ENCODE peak calls at places on chromosomes 2 and 18, in nine cellular contexts. Q, G, R, D, J, H, L, W and T are unnamed samples.

GRCh38 chr2:216474925-216475670 is 23.5 kb upstream of the RPL37A start:
- DNase-seq in Q (no peak), G (no peak), R (no peak), D (peak), J (no peak), H (no peak), L (no peak), W (no peak), T (no peak)

GRCh38 chr18:24514439-24514838 is 54.0 kb downstream of the HRH4 start:
- DNase-seq in Q (peak), G (no peak), R (no peak), D (peak), J (no peak), H (no peak), L (no peak), W (peak), T (no peak)

GRCh38 chr2:164903944-164904343 is 51.4 kb downstream of the SLC38A11 start:
- DNase-seq in Q (no peak), G (no peak), R (peak), D (no peak), J (no peak), H (no peak), L (no peak), W (no peak), T (no peak)

GRCh38 chr18:48328473-48329205 is 80.5 kb downstream of the ZBTB7C start:
- DNase-seq in Q (peak), G (no peak), R (no peak), D (no peak), J (no peak), H (no peak), L (no peak), W (no peak), T (no peak)

GRCh38 chr2:178072383-178073301 is at the start of gene PDE11A:
- DNase-seq in Q (peak), G (peak), R (peak), D (peak), J (peak), H (peak), L (peak), W (peak), T (peak)

GRCh38 chr2:55742996-55743395 is 49.4 kb upstream of the PNPT1 start:
- DNase-seq in Q (no peak), G (no peak), R (no peak), D (no peak), J (no peak), H (no peak), L (no peak), W (no peak), T (no peak)

GRCh38 chr2:158518083-158518482 is 61.3 kb downstream of the PKP4 start:
- DNase-seq in Q (no peak), G (no peak), R (no peak), D (peak), J (peak), H (no peak), L (no peak), W (no peak), T (no peak)

GRCh38 chr2:131048641-131049040 is 44.6 kb downstream of the FAM168B start:
- DNase-seq in Q (no peak), G (no peak), R (no peak), D (no peak), J (peak), H (no peak), L (no peak), W (no peak), T (no peak)

GRCh38 chr18:73766915-73767314 is 380.7 kb downstream of the FBXO15 start:
- DNase-seq in Q (no peak), G (no peak), R (no peak), D (no peak), J (no peak), H (no peak), L (no peak), W (no peak), T (no peak)

GRCh38 chr2:29251406-29251805 is 136.2 kb downstream of the CLIP4 start:
- DNase-seq in Q (no peak), G (no peak), R (no peak), D (no peak), J (no peak), H (no peak), L (no peak), W (no peak), T (no peak)

GRCh38 chr2:26245231-26245732 is 543 bp downstream of the HADHB start:
- DNase-seq in Q (no peak), G (peak), R (peak), D (no peak), J (peak), H (no peak), L (no peak), W (peak), T (peak)

DNA sequence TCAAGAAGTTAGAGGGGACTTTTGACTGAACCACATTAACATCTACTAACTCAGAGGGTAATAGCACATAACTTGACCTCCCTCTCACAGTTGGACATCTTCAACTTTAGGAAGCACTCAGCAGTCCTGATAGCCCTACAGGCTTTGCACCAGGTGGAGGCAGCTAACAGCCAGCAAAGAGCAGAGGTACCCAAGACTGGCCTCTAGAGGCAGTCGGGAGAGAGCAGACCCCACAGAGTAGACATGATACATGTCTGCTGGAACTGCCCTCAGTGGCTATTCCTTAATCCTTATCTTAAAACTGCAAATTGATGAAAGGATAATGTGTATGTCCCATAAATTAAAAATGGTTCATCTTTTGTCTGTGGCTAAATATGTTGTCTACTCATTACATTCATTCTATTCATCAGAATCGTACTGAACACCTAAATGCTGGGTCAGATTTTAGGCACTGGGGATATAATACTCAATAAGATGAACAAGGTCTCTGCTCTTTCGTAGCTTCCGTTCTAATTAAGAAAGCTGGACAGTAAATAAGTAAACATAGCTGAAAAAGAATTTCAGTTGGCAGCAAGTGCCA is 49.8 kb downstream of the CAB39 start:
- DNase-seq in Q (no peak), G (peak), R (no peak), D (peak), J (no peak), H (no peak), L (no peak), W (peak), T (no peak)
- TF ChIP-seq CTCF in Q (peak), G (peak), R (no peak), D (peak), J (peak), H (no peak), L (peak), W (peak), T (no peak)

GRCh38 chr2:47041891-47042684 is 113.0 kb downstream of the STPG4 start:
- DNase-seq in Q (no peak), G (no peak), R (no peak), D (no peak), J (no peak), H (no peak), L (no peak), W (no peak), T (no peak)

GRCh38 chr2:47041065-47041464 is 114.0 kb downstream of the STPG4 start:
- DNase-seq in Q (no peak), G (no peak), R (no peak), D (no peak), J (peak), H (peak), L (peak), W (no peak), T (no peak)

GRCh38 chr2:47043891-47044239 is 111.2 kb downstream of the STPG4 start:
- DNase-seq in Q (no peak), G (no peak), R (no peak), D (no peak), J (no peak), H (no peak), L (no peak), W (no peak), T (no peak)

GRCh38 chr2:47040662-47041061 is 114.4 kb downstream of the STPG4 start:
- DNase-seq in Q (no peak), G (no peak), R (no peak), D (no peak), J (no peak), H (no peak), L (no peak), W (peak), T (no peak)

DNA sequence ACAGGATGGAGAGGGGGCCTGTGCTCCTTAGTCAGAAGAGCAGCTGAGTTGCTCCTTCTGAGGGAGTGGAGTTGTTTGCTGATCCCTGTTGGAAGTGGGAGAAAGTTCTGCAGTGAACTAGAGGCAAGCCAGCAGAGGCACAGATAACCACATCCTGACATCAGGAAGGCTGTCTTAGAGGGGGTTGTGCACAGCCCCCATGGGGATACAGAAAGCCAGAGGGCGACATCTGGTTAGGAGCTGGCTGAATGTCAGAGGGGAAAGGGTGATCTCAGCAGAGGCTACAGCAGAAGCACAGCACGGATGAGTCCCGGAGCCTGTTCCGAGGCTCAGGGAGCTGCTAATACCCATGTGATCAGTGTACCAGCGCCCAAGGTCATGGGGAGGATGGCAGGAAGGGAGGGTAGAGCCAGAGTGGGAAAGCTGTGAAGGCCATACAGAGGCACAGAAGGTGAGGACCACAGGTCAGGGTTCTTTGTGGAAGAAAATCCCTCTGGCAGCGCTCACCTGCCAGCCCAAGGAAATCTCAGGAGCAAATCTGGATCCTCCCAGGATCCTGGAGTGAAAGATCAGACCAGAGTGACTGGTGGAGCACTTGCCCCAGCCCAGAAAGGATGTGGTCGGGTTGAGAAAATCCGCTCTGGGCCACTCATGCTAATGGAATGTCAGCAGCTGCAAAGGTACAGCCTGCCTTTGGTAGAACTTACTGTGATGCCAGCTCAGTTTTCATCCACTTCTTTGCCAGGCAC is 111.8 kb downstream of the STPG4 start:
- DNase-seq in Q (peak), G (peak), R (peak), D (peak), J (peak), H (peak), L (no peak), W (peak), T (peak)
- TF ChIP-seq POLR2A in Q (no peak), G (no peak), R (peak), D (no peak), J (peak), H (no peak), L (no peak), W (no peak), T (no peak)

DNA sequence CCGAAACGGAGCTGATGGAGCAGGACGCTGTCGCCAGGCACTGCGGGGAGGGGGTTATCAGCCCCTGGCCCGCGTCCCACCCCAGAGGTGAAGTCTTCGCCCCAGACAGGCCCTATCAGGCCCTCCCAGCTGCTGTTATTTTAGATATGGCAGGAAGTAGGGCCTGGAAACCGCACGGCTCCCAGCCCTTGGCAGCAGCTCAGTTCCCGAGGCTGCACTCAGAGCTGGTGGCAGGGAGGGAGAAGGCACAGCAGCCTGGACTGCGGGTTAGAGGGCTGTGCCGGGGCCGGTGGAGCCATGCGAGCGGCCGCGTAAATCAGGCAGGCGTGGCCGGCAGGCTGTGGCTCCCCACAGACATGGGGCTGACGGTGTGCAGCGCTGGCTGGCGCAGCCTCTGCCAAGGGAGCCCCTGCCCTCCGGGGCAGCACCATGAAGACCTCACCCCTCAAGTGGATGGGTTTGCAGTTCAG is 111.4 kb downstream of the NFATC1 start:
- DNase-seq in Q (no peak), G (peak), R (peak), D (peak), J (peak), H (peak), L (peak), W (no peak), T (peak)
- TF ChIP-seq CTCF in Q (no peak), G (no peak), R (no peak), D (no peak), J (no peak), H (no peak), L (no peak), W (no peak), T (no peak)

DNA sequence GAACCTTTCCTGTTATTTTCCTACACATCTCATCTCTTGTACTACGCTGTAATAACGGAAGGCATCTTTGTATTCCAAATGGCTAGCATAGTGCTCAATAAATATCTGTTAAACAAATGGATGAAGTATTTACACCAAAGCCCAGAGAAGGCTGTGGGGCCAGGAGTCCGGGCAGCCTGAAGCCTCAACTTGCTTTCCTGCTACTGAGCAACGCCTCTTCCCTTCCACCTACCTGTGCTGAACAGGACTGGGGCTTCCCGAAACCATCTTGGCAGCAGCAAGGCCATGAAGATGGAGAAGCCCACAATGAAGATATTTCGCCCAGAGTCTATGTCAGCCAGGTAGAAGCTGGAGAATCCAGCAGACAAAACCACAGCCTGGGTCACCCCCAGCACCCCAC is 2.5 kb upstream of the NHEJ1 start:
- DNase-seq in Q (no peak), G (no peak), R (no peak), D (no peak), J (no peak), H (no peak), L (no peak), W (no peak), T (no peak)
- TF ChIP-seq POLR2A in Q (no peak), G (no peak), R (no peak), D (no peak), J (no peak), H (no peak), L (no peak), W (no peak), T (no peak)

GRCh38 chr2:230694241-230694640 is 18.4 kb upstream of the CAB39 start:
- DNase-seq in Q (no peak), G (peak), R (no peak), D (no peak), J (no peak), H (no peak), L (no peak), W (no peak), T (peak)

GRCh38 chr2:230697676-230698075 is 15.0 kb upstream of the CAB39 start:
- DNase-seq in Q (peak), G (no peak), R (no peak), D (no peak), J (no peak), H (no peak), L (no peak), W (no peak), T (no peak)

GRCh38 chr2:230695551-230695950 is 17.1 kb upstream of the CAB39 start:
- DNase-seq in Q (no peak), G (no peak), R (no peak), D (no peak), J (no peak), H (no peak), L (no peak), W (no peak), T (no peak)

GRCh38 chr2:230693411-230693810 is 19.2 kb upstream of the CAB39 start:
- DNase-seq in Q (no peak), G (no peak), R (no peak), D (no peak), J (no peak), H (no peak), L (no peak), W (no peak), T (no peak)

DNA sequence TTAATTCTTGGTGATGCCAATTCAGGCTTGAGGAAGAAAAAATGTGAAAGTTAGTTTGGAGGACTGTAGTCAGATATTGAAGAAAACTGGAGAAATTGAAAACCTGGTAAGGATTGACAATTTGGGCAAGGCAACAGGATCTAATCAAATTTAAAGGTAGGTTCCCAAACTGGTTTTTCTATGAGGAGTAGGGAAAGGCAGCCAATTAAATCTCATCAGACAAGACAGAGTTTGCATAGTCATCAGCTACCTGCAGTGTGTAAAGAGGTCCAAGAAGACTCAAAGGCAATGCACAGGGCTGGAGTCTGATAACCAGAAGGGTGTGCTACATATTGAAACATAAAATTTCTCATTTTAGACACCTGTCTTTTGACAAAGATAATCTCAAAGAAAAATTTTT is 16.0 kb upstream of the CAB39 start:
- DNase-seq in Q (no peak), G (no peak), R (no peak), D (no peak), J (no peak), H (no peak), L (no peak), W (no peak), T (no peak)
- TF ChIP-seq CTCF in Q (no peak), G (no peak), R (no peak), D (no peak), J (no peak), H (no peak), L (no peak), W (no peak), T (no peak)

GRCh38 chr2:170189757-170190156 is 11.8 kb downstream of the MYO3B start:
- DNase-seq in Q (no peak), G (no peak), R (no peak), D (no peak), J (no peak), H (no peak), L (no peak), W (no peak), T (no peak)
- TF ChIP-seq POLR2A in Q (no peak), G (no peak), R (no peak), D (no peak), J (no peak), H (no peak), L (no peak), W (no peak), T (no peak)

GRCh38 chr2:145546091-145546490 is 1026.2 kb upstream of the ZEB2 start:
- DNase-seq in Q (peak), G (no peak), R (no peak), D (no peak), J (no peak), H (no peak), L (no peak), W (no peak), T (no peak)
- TF ChIP-seq CTCF in Q (peak), G (no peak), R (no peak), D (no peak), J (no peak), H (no peak), L (no peak), W (no peak), T (no peak)